ENCODE peak calls at places on chromosomes 13 and 19, in five cellular contexts. Y is upper lobe of right lung, A is mesendoderm, F is NT2/D1, R is bronchial epithelial cell. L is an unnamed sample.

GRCh38 chr13:114161028-114161556 is 18.0 kb upstream of the CFAP97D2 start:
- DNase-seq in Y (no peak), A (no peak), F (no peak), R (no peak), L (peak; percentile 52)

GRCh38 chr19:1942934-1943555 is 2.1 kb downstream of the CSNK1G2 start:
- DNase-seq in Y (no peak), A (no peak), F (no peak), R (no peak), L (no peak)

GRCh38 chr13:28059214-28059613 is 41.2 kb downstream of the FLT3 start:
- DNase-seq in Y (no peak), A (peak; percentile 72), F (no peak), R (peak; percentile 36), L (peak; percentile 40)

GRCh38 chr19:29849234-29849633 is 37.4 kb downstream of the CCNE1 start:
- DNase-seq in Y (no peak), A (no peak), F (no peak), R (no peak), L (no peak)

GRCh38 chr13:95920485-95920884 is 132.7 kb downstream of the UGGT2 start:
- DNase-seq in Y (no peak), A (no peak), F (no peak), R (no peak), L (no peak)

GRCh38 chr13:79936368-79937136 is 404.4 kb downstream of the SPRY2 start:
- DNase-seq in Y (no peak), A (peak; percentile 37), F (no peak), R (peak; percentile 98), L (no peak)

GRCh38 chr13:67438465-67438864 is 208.3 kb upstream of the PCDH9 start:
- DNase-seq in Y (no peak), A (peak; percentile 64), F (peak; percentile 2), R (no peak), L (peak; percentile 2)

GRCh38 chr13:29713841-29714240 is 118.4 kb upstream of the SLC7A1 start:
- DNase-seq in Y (no peak), A (peak; percentile 56), F (no peak), R (no peak), L (peak; percentile 52)

GRCh38 chr13:28885191-28885590 is 65.1 kb downstream of the MTUS2 start:
- DNase-seq in Y (no peak), A (no peak), F (no peak), R (no peak), L (no peak)

GRCh38 chr13:52459668-52460067 is 4.4 kb downstream of the CKAP2 start:
- DNase-seq in Y (no peak), A (no peak), F (no peak), R (peak; percentile 85), L (no peak)

GRCh38 chr19:40811478-40812341 is 12.7 kb downstream of the EGLN2 start:
- DNase-seq in Y (no peak), A (no peak), F (no peak), R (no peak), L (peak; percentile 75)

GRCh38 chr13:97005631-97006262 is 11.5 kb upstream of the OXGR1 start:
- DNase-seq in Y (no peak), A (no peak), F (no peak), R (peak; percentile 77), L (no peak)

GRCh38 chr13:113110852-113111315 is 5.3 kb downstream of the F7 start:
- DNase-seq in Y (no peak), A (no peak), F (no peak), R (no peak), L (peak; percentile 62)

GRCh38 chr19:29315566-29315965 is 102.6 kb upstream of the UQCRFS1 start:
- DNase-seq in Y (no peak), A (peak; percentile 50), F (no peak), R (no peak), L (no peak)

GRCh38 chr19:46137915-46138473 is 10.0 kb upstream of the IGFL2 start:
- DNase-seq in Y (no peak), A (no peak), F (no peak), R (no peak), L (no peak)

GRCh38 chr13:98223741-98224140 is 46.7 kb upstream of the RNF113B start:
- DNase-seq in Y (no peak), A (no peak), F (no peak), R (no peak), L (no peak)

GRCh38 chr13:45468676-45469075 is 3.9 kb downstream of the COG3 start:
- DNase-seq in Y (no peak), A (no peak), F (no peak), R (peak; percentile 60), L (peak; percentile 18)

GRCh38 chr19:52941941-52942370 is 18.7 kb upstream of the ZNF888 start:
- DNase-seq in Y (peak; percentile 71), A (peak; percentile 63), F (no peak), R (peak; percentile 14), L (no peak)

GRCh38 chr13:77563110-77563509 is 27.6 kb downstream of the SCEL start:
- DNase-seq in Y (no peak), A (no peak), F (no peak), R (peak; percentile 48), L (no peak)

GRCh38 chr19:6963937-6964336 is 57.3 kb downstream of the MBD3L2B start:
- DNase-seq in Y (no peak), A (no peak), F (no peak), R (no peak), L (no peak)

GRCh38 chr19:45275370-45275971 is 24.4 kb downstream of the MARK4 start:
- DNase-seq in Y (no peak), A (no peak), F (no peak), R (no peak), L (no peak)

DNA sequence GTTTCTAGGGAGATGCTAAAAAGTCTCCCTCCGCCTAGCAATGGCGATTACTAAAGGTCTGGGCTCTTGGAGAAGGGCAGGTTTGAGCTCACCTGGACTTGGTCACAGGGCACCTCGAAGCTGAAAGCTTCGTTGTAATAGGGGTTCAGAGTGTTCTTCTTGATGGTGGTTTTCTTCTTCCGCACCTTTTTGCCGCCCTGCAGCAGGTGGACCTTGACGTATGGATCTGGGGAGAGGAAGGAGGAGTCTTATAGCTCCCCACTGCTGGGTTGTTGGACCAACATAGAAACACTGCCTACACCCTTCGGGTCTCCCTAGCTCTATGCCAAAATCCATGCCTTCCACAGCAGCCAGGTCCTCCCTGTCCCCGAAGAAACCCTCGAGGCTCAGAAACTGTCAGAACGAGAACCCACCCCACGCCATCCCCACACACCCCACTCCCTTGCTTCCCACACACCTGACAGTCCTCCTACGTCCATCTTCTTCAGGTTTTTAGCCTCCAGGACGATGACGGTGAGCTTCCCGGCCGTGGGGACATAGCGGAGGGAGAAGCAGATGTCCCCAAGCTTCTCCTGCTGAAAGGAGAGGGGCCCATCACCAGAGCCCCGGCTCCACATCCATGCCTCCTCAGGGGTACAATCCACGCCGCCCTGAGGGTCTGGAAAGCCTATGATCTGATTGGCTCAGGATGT is 5.5 kb downstream of the SYT5 start:
- DNase-seq in Y (no peak), A (no peak), F (no peak), R (no peak), L (no peak)
- H3K27me3 ChIP-seq in Y (peaks cover 95% of the 10 kb centered on the region), A (peaks cover 6% of the 10 kb centered on the region), F (peaks cover 33% of the 10 kb centered on the region), R (peaks cover under 1% of the 10 kb centered on the region), L (peaks cover 70% of the 10 kb centered on the region)

GRCh38 chr19:15200575-15201364 is at the start of gene NOTCH3:
- DNase-seq in Y (no peak), A (peak; percentile 43), F (no peak), R (no peak), L (peak; percentile 97)

GRCh38 chr19:15197275-15198005 is 3.4 kb downstream of the NOTCH3 start:
- DNase-seq in Y (no peak), A (no peak), F (no peak), R (no peak), L (peak; percentile 42)

GRCh38 chr19:15198006-15198356 is 2.8 kb downstream of the NOTCH3 start:
- DNase-seq in Y (no peak), A (no peak), F (no peak), R (peak; percentile 22), L (no peak)

GRCh38 chr19:15199652-15200574 is 882 bp downstream of the NOTCH3 start:
- DNase-seq in Y (no peak), A (peak; percentile 89), F (peak; percentile 62), R (peak; percentile 47), L (peak; percentile 99)

DNA sequence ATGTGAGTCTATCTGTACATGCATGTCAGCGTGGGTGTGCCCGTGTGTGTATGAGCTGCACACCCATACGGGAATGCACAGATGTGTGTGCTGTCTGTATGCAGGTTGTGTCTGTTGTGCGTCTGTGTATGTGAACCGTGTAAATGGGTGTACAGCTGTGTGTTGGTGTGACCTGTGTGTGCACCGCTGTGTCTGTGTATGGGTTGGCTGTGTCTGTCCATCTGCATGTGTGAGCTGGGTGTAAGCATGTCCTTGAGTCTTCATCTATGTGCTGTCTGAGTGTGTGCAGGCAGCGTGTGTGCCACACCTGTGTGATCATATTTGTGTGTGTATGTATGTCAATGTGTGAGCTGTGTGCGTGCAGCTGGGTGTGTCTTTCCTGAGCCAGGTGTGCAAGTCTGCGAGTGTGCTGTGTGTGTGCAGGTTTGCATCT is 1.6 kb downstream of the NOTCH3 start:
- DNase-seq in Y (no peak), A (no peak), F (no peak), R (no peak), L (peak; percentile 16)
- H3K4me3 ChIP-seq in Y (peak overlapping the region; percentile 52), A (peak overlapping the region; percentile 1), F (peak overlapping the region; percentile 84), R (peak overlapping the region; percentile 93), L (peak overlapping the region; percentile 88)

DNA sequence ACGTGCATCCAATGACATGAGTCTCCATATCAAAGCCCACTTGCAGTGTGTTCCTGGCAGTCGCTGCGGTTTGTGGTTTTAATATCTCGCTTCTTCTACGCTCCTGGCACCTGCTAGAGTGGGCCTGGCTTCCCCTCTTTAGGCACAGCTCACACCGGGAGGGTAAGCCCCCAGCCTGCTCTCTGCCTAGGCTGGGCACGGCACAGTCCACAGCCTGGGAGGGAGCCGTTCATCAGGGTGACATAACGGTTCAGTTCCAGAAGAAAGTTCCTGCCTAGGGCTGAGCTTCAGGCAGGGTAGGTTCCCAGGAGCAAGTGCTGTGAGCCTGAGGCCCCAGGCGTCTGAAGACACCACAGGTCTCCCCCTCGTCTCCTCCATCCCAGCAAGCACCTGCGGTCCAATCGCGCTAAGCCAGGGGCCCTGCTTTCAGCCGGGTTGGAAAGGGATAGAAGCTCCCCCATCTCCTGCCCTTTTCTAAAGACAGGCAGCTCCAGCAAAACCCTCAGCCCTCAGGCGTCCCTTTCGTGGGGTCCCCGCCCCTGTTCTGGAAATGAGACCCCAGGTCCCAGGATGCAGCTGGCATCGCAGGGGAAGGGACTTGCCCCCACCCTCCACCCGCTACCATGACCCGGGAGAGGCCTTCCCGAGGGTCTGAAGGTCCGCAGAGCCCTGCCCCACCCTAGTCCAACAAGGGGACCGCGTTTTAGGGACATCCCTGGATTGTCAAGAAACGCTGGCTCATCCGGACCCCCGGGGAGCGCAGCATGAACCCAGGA is 121.6 kb upstream of the ZNF507 start:
- DNase-seq in Y (no peak), A (peak; percentile 5), F (no peak), R (peak; percentile 9), L (peak; percentile 69)
- H3K27me3 ChIP-seq in Y (peaks cover 26% of the 10 kb centered on the region), A (peaks cover 8% of the 10 kb centered on the region), F (peaks cover 41% of the 10 kb centered on the region), R (peaks cover 5% of the 10 kb centered on the region), L (peaks cover 12% of the 10 kb centered on the region)

GRCh38 chr19:58581227-58582141 is 8.3 kb upstream of the MZF1 start:
- DNase-seq in Y (peak; percentile 93), A (peak; percentile 96), F (peak; percentile 59), R (peak; percentile 68), L (peak; percentile 91)
- H3K4me3 ChIP-seq in Y (no peak overlapping the region), A (no peak overlapping the region), F (no peak overlapping the region), R (no peak overlapping the region), L (no peak overlapping the region)